ENCODE peak calls at places on chromosome 2, in four cellular contexts. One of them, this sample, is unnamed.

GRCh38 chr2:216366777-216367465 is 5.4 kb downstream of the MARCHF4 start:
- DNase-seq in Peyer's patch: no peak
- DNase-seq in WTC11: no peak
- DNase-seq in osteocyte: no peak
- DNase-seq in this sample: no peak

GRCh38 chr2:146004470-146004869 is 1484.6 kb upstream of the ZEB2 start:
- DNase-seq in Peyer's patch: no peak
- DNase-seq in WTC11: no peak
- DNase-seq in osteocyte: no peak
- DNase-seq in this sample: no peak

GRCh38 chr2:63023444-63023843 is 27.2 kb upstream of the OTX1 start:
- DNase-seq in Peyer's patch: no peak
- DNase-seq in WTC11: peak
- DNase-seq in osteocyte: no peak
- DNase-seq in this sample: peak

GRCh38 chr2:120332384-120332783 is 13.6 kb upstream of the INHBB start:
- DNase-seq in Peyer's patch: no peak
- DNase-seq in WTC11: no peak
- DNase-seq in osteocyte: no peak
- DNase-seq in this sample: no peak

GRCh38 chr2:64311948-64312621 is 141.9 kb upstream of the LGALSL start:
- DNase-seq in Peyer's patch: peak
- DNase-seq in WTC11: no peak
- DNase-seq in osteocyte: no peak
- DNase-seq in this sample: no peak

GRCh38 chr2:71748227-71748626 is 294.9 kb downstream of the DYSF start:
- DNase-seq in Peyer's patch: no peak
- DNase-seq in WTC11: no peak
- DNase-seq in osteocyte: no peak
- DNase-seq in this sample: no peak

GRCh38 chr2:159292157-159292556 is 5.7 kb upstream of the WDSUB1 start:
- DNase-seq in Peyer's patch: no peak
- DNase-seq in WTC11: no peak
- DNase-seq in osteocyte: no peak
- DNase-seq in this sample: no peak

GRCh38 chr2:105388971-105389381 is 9.9 kb downstream of the FHL2 start:
- DNase-seq in Peyer's patch: no peak
- DNase-seq in WTC11: no peak
- DNase-seq in osteocyte: no peak
- DNase-seq in this sample: no peak

GRCh38 chr2:27890146-27891062 is at the start of the genes BABAM2 and RBKS:
- DNase-seq in Peyer's patch: peak
- DNase-seq in WTC11: peak
- DNase-seq in osteocyte: peak
- DNase-seq in this sample: peak

GRCh38 chr2:121288454-121289231 is 3.6 kb upstream of the TFCP2L1 start:
- DNase-seq in Peyer's patch: no peak
- DNase-seq in WTC11: no peak
- DNase-seq in osteocyte: peak
- DNase-seq in this sample: no peak

GRCh38 chr2:130987519-130988425 is 105.5 kb downstream of the FAM168B start:
- DNase-seq in Peyer's patch: no peak
- DNase-seq in WTC11: no peak
- DNase-seq in osteocyte: peak
- DNase-seq in this sample: no peak

GRCh38 chr2:168185583-168186274 is 61.7 kb downstream of the STK39 start:
- DNase-seq in Peyer's patch: no peak
- DNase-seq in WTC11: no peak
- DNase-seq in osteocyte: no peak
- DNase-seq in this sample: no peak

GRCh38 chr2:66443977-66444855 is 9.3 kb downstream of the MEIS1 start:
- DNase-seq in Peyer's patch: no peak
- DNase-seq in WTC11: peak
- DNase-seq in osteocyte: no peak
- DNase-seq in this sample: no peak

GRCh38 chr2:128301021-128301420 is 17.6 kb downstream of the HS6ST1 start:
- DNase-seq in Peyer's patch: no peak
- DNase-seq in WTC11: no peak
- DNase-seq in osteocyte: no peak
- DNase-seq in this sample: no peak

GRCh38 chr2:218395090-218395444 is 4.6 kb upstream of the CTDSP1 start:
- DNase-seq in Peyer's patch: no peak
- DNase-seq in WTC11: no peak
- DNase-seq in osteocyte: no peak
- DNase-seq in this sample: no peak

GRCh38 chr2:235605999-235606715 is 112.3 kb downstream of the AGAP1 start:
- DNase-seq in Peyer's patch: no peak
- DNase-seq in WTC11: no peak
- DNase-seq in osteocyte: no peak
- DNase-seq in this sample: no peak

GRCh38 chr2:42828487-42829416 is 36.4 kb upstream of the HAAO start:
- DNase-seq in Peyer's patch: peak
- DNase-seq in WTC11: peak
- DNase-seq in osteocyte: peak
- DNase-seq in this sample: peak

GRCh38 chr2:239551206-239551605 is 150.4 kb upstream of the HDAC4 start:
- DNase-seq in Peyer's patch: no peak
- DNase-seq in WTC11: no peak
- DNase-seq in osteocyte: no peak
- DNase-seq in this sample: no peak

GRCh38 chr2:60365556-60365955 is 187.9 kb downstream of the BCL11A start:
- DNase-seq in Peyer's patch: no peak
- DNase-seq in WTC11: no peak
- DNase-seq in osteocyte: peak
- DNase-seq in this sample: no peak

GRCh38 chr2:100107911-100108647 is 34.3 kb downstream of the AFF3 start:
- DNase-seq in Peyer's patch: no peak
- DNase-seq in WTC11: no peak
- DNase-seq in osteocyte: peak
- DNase-seq in this sample: no peak

GRCh38 chr2:30310411-30310810 is 79.1 kb downstream of the LBH start:
- DNase-seq in Peyer's patch: no peak
- DNase-seq in WTC11: no peak
- DNase-seq in osteocyte: no peak
- DNase-seq in this sample: no peak

GRCh38 chr2:118301248-118301647 is 213.0 kb downstream of the INSIG2 start:
- DNase-seq in Peyer's patch: no peak
- DNase-seq in WTC11: no peak
- DNase-seq in osteocyte: no peak
- DNase-seq in this sample: no peak

GRCh38 chr2:46014911-46015654 is 282.1 kb upstream of the EPAS1 start:
- DNase-seq in Peyer's patch: no peak
- DNase-seq in WTC11: peak
- DNase-seq in osteocyte: no peak
- DNase-seq in this sample: no peak

GRCh38 chr2:37944268-37944667 is 19.2 kb downstream of the RMDN2 start:
- DNase-seq in Peyer's patch: no peak
- DNase-seq in WTC11: no peak
- DNase-seq in osteocyte: no peak
- DNase-seq in this sample: no peak

GRCh38 chr2:28393115-28393836 is 618 bp downstream of the FOSL2 start:
- DNase-seq in Peyer's patch: peak
- DNase-seq in WTC11: peak
- DNase-seq in osteocyte: no peak
- DNase-seq in this sample: peak

GRCh38 chr2:101120124-101120996 is 30.8 kb downstream of the TBC1D8 start:
- DNase-seq in Peyer's patch: peak
- DNase-seq in WTC11: no peak
- DNase-seq in osteocyte: no peak
- DNase-seq in this sample: no peak

GRCh38 chr2:73983322-73984202 is 1.1 kb upstream of the TET3 start:
- DNase-seq in Peyer's patch: peak
- DNase-seq in WTC11: peak
- DNase-seq in osteocyte: no peak
- DNase-seq in this sample: peak
- TF ChIP-seq CTCF in Peyer's patch: peak
- TF ChIP-seq CTCF in WTC11: no peak
- TF ChIP-seq CTCF in osteocyte: no peak
- TF ChIP-seq CTCF in this sample: no peak

DNA sequence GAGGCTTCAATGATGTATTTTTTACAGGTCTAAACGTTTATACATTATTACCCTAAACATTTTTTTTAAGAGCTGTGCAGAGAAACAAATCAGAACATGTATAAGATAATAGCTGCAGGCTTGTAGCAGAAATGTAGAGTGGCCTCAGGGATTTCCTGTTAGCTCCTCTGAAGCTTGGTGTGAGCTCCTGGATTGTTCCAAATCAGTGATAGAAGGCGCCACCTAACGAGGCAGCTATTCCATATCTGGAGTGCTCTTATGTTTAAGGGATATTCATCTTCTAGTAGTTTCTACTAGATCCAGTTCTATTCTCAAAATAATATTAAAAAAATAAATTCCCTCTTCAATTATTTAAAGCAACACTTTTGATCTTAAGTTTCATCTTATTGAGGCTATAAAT is 93.1 kb downstream of the LRP1B start:
- DNase-seq in Peyer's patch: no peak
- DNase-seq in WTC11: no peak
- DNase-seq in osteocyte: no peak
- DNase-seq in this sample: no peak
- TF ChIP-seq CTCF in Peyer's patch: no peak
- TF ChIP-seq CTCF in WTC11: no peak
- TF ChIP-seq CTCF in osteocyte: peak
- TF ChIP-seq CTCF in this sample: no peak

DNA sequence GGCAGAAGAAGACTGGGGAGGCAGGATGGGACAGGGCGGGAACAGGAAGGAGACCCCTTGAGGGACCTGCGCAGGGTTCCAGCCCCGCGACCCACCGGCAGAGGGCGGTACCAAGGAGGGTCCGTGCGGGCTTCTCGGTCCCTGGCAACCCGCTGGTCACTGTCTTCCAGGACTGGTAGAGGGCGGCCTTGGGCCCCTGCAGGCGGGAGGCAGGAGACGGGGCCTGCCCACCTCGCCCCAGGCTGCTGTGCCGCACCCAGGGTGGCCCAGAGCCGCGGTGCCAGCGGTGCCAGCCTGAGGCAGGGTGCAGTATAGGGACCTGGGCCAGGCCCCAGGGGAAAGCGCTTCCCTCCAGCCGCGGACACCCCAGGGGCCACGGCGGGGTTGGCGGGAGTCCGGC is 34.5 kb downstream of the NEURL3 start:
- DNase-seq in Peyer's patch: peak
- DNase-seq in WTC11: peak
- DNase-seq in osteocyte: no peak
- DNase-seq in this sample: peak
- TF ChIP-seq CTCF in Peyer's patch: peak
- TF ChIP-seq CTCF in WTC11: peak
- TF ChIP-seq CTCF in osteocyte: peak
- TF ChIP-seq CTCF in this sample: peak

GRCh38 chr2:152823901-152824300 is 105.5 kb downstream of the ARL6IP6 start:
- DNase-seq in Peyer's patch: no peak
- DNase-seq in WTC11: no peak
- DNase-seq in osteocyte: no peak
- DNase-seq in this sample: no peak

GRCh38 chr2:152826880-152827279 is 108.5 kb downstream of the ARL6IP6 start:
- DNase-seq in Peyer's patch: no peak
- DNase-seq in WTC11: no peak
- DNase-seq in osteocyte: no peak
- DNase-seq in this sample: no peak

GRCh38 chr2:152825834-152826233 is 107.4 kb downstream of the ARL6IP6 start:
- DNase-seq in Peyer's patch: no peak
- DNase-seq in WTC11: no peak
- DNase-seq in osteocyte: no peak
- DNase-seq in this sample: no peak

GRCh38 chr2:152820048-152820447 is 101.6 kb downstream of the ARL6IP6 start:
- DNase-seq in Peyer's patch: no peak
- DNase-seq in WTC11: no peak
- DNase-seq in osteocyte: no peak
- DNase-seq in this sample: no peak

GRCh38 chr2:152822669-152823068 is 104.2 kb downstream of the ARL6IP6 start:
- DNase-seq in Peyer's patch: no peak
- DNase-seq in WTC11: no peak
- DNase-seq in osteocyte: no peak
- DNase-seq in this sample: no peak
- TF ChIP-seq CTCF in Peyer's patch: no peak
- TF ChIP-seq CTCF in WTC11: no peak
- TF ChIP-seq CTCF in osteocyte: no peak
- TF ChIP-seq CTCF in this sample: no peak

GRCh38 chr2:24046599-24046929 is 627 bp downstream of the WDCP start:
- DNase-seq in Peyer's patch: no peak
- DNase-seq in WTC11: no peak
- DNase-seq in osteocyte: no peak
- DNase-seq in this sample: no peak

GRCh38 chr2:24046930-24047702 is at the start of gene WDCP:
- DNase-seq in Peyer's patch: peak
- DNase-seq in WTC11: peak
- DNase-seq in osteocyte: peak
- DNase-seq in this sample: peak

GRCh38 chr2:24048662-24049484 is 668 bp upstream of the FKBP1B start:
- DNase-seq in Peyer's patch: peak
- DNase-seq in WTC11: no peak
- DNase-seq in osteocyte: no peak
- DNase-seq in this sample: no peak

GRCh38 chr2:24045511-24046508 is 1.4 kb downstream of the WDCP start:
- DNase-seq in Peyer's patch: peak
- DNase-seq in WTC11: no peak
- DNase-seq in osteocyte: no peak
- DNase-seq in this sample: no peak

DNA sequence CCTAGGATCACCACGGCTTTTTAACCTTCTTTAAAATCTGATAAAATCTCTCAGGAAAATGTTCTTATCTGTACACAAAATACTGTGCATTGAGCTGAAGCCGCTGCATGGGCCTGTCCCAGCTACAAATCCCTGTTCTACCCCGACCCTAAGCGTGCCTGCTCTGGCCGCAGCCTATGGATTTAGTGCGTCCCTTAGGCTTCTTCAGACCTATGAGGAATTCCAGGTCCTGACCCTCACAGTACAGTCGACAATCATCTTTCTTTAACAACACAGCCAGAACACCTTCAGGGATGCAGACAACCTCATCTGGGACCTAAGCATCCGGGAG is 477 bp upstream of the WDCP start:
- DNase-seq in Peyer's patch: no peak
- DNase-seq in WTC11: peak
- DNase-seq in osteocyte: no peak
- DNase-seq in this sample: no peak
- TF ChIP-seq CTCF in Peyer's patch: no peak
- TF ChIP-seq CTCF in WTC11: no peak
- TF ChIP-seq CTCF in osteocyte: no peak
- TF ChIP-seq CTCF in this sample: no peak

GRCh38 chr2:154686162-154686561 is 12.3 kb upstream of the KCNJ3 start:
- DNase-seq in Peyer's patch: no peak
- DNase-seq in WTC11: no peak
- DNase-seq in osteocyte: no peak
- DNase-seq in this sample: no peak
- TF ChIP-seq CTCF in Peyer's patch: no peak
- TF ChIP-seq CTCF in WTC11: no peak
- TF ChIP-seq CTCF in osteocyte: no peak
- TF ChIP-seq CTCF in this sample: no peak

DNA sequence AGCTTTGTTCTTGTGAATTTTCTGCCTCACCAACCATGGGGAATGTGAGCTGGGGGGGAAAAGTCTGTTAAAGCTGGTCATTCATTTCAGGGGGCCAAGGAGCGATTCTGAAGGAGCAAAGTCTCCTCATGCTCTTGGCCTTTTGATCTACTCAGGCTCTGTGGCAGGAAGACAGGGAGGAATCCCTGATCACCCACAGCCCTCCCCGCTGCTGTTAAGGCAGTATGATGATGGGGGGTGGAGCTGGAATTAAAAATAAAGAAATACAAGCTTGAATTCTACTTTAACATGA is 51.5 kb downstream of the DDX1 start:
- DNase-seq in Peyer's patch: no peak
- DNase-seq in WTC11: no peak
- DNase-seq in osteocyte: no peak
- DNase-seq in this sample: no peak
- TF ChIP-seq CTCF in Peyer's patch: no peak
- TF ChIP-seq CTCF in WTC11: no peak
- TF ChIP-seq CTCF in osteocyte: no peak
- TF ChIP-seq CTCF in this sample: no peak